ENCODE peak calls at places on chromosome 13, in eight cellular contexts. P is activated T-cell treated with anti-CD3 and anti-CD28 coated beads for 48 hours; Z is left lung; Q is stimulated activated CD8-positive, alpha-beta memory T cell treated with anti-CD3 and anti-CD28 coated beads, Interleukin-15, amount 100 ng/mL, for 48 hours; I is NCI-H1105; R is ELR; W is ascending aorta; Y is A549. V is an unnamed sample.

GRCh38 chr13:30257433-30258099 is 49.8 kb downstream of the KATNAL1 start:
- DNase-seq in P (no peak), R (no peak), W (no peak), I (no peak), Y (no peak), Z (no peak), Q (no peak), V (no peak)

GRCh38 chr13:95155093-95155492 is 146.2 kb downstream of the ABCC4 start:
- DNase-seq in Z (no peak), W (no peak), Y (no peak), I (no peak), P (no peak), R (peak), Q (no peak), V (no peak)

GRCh38 chr13:112442483-112443090 is 66.4 kb downstream of the SPACA7 start:
- DNase-seq in R (no peak), I (no peak), Q (no peak), P (no peak), W (no peak), Z (peak), Y (no peak), V (no peak)

GRCh38 chr13:44668707-44669106 is 92.6 kb upstream of the TSC22D1 start:
- DNase-seq in Y (no peak), P (no peak), Q (no peak), Z (no peak), R (peak), W (no peak), I (no peak), V (no peak)

GRCh38 chr13:67101730-67102467 is 128.2 kb downstream of the PCDH9 start:
- DNase-seq in W (no peak), R (no peak), P (no peak), Z (no peak), Q (no peak), Y (no peak), I (no peak), V (no peak)

GRCh38 chr13:52405369-52405766 is 604 bp downstream of the THSD1 start:
- DNase-seq in P (no peak), Z (no peak), Q (no peak), Y (no peak), W (no peak), R (peak), I (no peak), V (no peak)

GRCh38 chr13:50676602-50677001 is 166.9 kb downstream of the DLEU7 start:
- DNase-seq in Y (no peak), P (no peak), I (no peak), Z (no peak), Q (no peak), W (no peak), R (peak), V (peak)

GRCh38 chr13:39818953-39819352 is 163.5 kb downstream of the COG6 start:
- DNase-seq in Z (no peak), R (no peak), W (no peak), I (no peak), Q (no peak), Y (no peak), P (no peak), V (no peak)

GRCh38 chr13:50357586-50358118 is 342.4 kb downstream of the KCNRG start:
- DNase-seq in W (peak), R (peak), Z (no peak), Y (no peak), Q (no peak), I (peak), P (no peak), V (peak)

GRCh38 chr13:98324105-98324504 is 147.0 kb upstream of the RNF113B start:
- DNase-seq in Q (no peak), R (no peak), Y (no peak), W (no peak), I (no peak), P (no peak), Z (no peak), V (no peak)

GRCh38 chr13:41418027-41418426 is 39.3 kb upstream of the RGCC start:
- DNase-seq in Y (no peak), W (no peak), P (no peak), I (no peak), Q (no peak), Z (no peak), R (peak), V (no peak)

GRCh38 chr13:44934724-44935123 is 54.5 kb downstream of the NUFIP1 start:
- DNase-seq in P (no peak), W (no peak), R (peak), Z (no peak), I (no peak), Y (no peak), Q (no peak), V (no peak)